ENCODE peak calls at places on chromosomes 11 and 22, in four cellular contexts. B, U, C and F are unnamed samples.

GRCh38 chr22:24180316-24181087 is 785 bp upstream of the SUSD2 start:
- DNase-seq in B (no peak), U (peak), C (no peak), F (no peak)

GRCh38 chr22:27029584-27030130 is 372.3 kb downstream of the MIAT start:
- DNase-seq in B (no peak), U (no peak), C (no peak), F (no peak)

GRCh38 chr22:22068025-22068424 is 85.4 kb upstream of the TOP3B start:
- DNase-seq in B (no peak), U (no peak), C (no peak), F (no peak)

GRCh38 chr11:6611092-6612007 is 666 bp downstream of the TAF10 start:
- DNase-seq in B (peak), U (peak), C (peak), F (peak)

GRCh38 chr11:78567209-78567608 is 7.5 kb downstream of the NARS2 start:
- DNase-seq in B (no peak), U (no peak), C (peak), F (peak)

GRCh38 chr11:8025816-8026215 is 38.7 kb downstream of the EIF3F start:
- DNase-seq in B (no peak), U (no peak), C (peak), F (peak)

GRCh38 chr11:31026315-31026714 is 343.2 kb downstream of the DCDC1 start:
- DNase-seq in B (no peak), U (no peak), C (no peak), F (no peak)

GRCh38 chr22:25407859-25408229 is 156.6 kb upstream of the GRK3 start:
- DNase-seq in B (no peak), U (no peak), C (no peak), F (no peak)

GRCh38 chr22:30420401-30421178 is 5.0 kb upstream of the MTFP1 start:
- DNase-seq in B (no peak), U (no peak), C (peak), F (peak)

GRCh38 chr22:49208768-49209252 is 618.9 kb downstream of the BRD1 start:
- DNase-seq in B (no peak), U (peak), C (no peak), F (no peak)

GRCh38 chr11:118607401-118608267 is at the start of gene PHLDB1:
- DNase-seq in B (peak), U (peak), C (peak), F (peak)

GRCh38 chr11:69293819-69294505 is at the start of gene MYEOV:
- DNase-seq in B (no peak), U (peak), C (peak), F (peak)

GRCh38 chr11:123511037-123511870 is 81.2 kb downstream of the GRAMD1B start:
- DNase-seq in B (peak), U (peak), C (peak), F (peak)

GRCh38 chr22:30262917-30263741 is 3.5 kb downstream of the OSM start:
- DNase-seq in B (peak), U (peak), C (peak), F (peak)

GRCh38 chr11:8531312-8531711 is 62.7 kb downstream of the STK33 start:
- DNase-seq in B (no peak), U (no peak), C (no peak), F (no peak)

GRCh38 chr22:44326549-44326881 is 13.8 kb upstream of the SHISAL1 start:
- DNase-seq in B (no peak), U (no peak), C (no peak), F (no peak)

GRCh38 chr22:44329179-44329796 is 16.5 kb upstream of the SHISAL1 start:
- DNase-seq in B (no peak), U (no peak), C (no peak), F (no peak)

GRCh38 chr22:44328762-44329161 is 16.0 kb upstream of the SHISAL1 start:
- DNase-seq in B (no peak), U (no peak), C (no peak), F (no peak)

GRCh38 chr22:44328326-44328725 is 15.6 kb upstream of the SHISAL1 start:
- DNase-seq in B (no peak), U (no peak), C (no peak), F (no peak)

DNA sequence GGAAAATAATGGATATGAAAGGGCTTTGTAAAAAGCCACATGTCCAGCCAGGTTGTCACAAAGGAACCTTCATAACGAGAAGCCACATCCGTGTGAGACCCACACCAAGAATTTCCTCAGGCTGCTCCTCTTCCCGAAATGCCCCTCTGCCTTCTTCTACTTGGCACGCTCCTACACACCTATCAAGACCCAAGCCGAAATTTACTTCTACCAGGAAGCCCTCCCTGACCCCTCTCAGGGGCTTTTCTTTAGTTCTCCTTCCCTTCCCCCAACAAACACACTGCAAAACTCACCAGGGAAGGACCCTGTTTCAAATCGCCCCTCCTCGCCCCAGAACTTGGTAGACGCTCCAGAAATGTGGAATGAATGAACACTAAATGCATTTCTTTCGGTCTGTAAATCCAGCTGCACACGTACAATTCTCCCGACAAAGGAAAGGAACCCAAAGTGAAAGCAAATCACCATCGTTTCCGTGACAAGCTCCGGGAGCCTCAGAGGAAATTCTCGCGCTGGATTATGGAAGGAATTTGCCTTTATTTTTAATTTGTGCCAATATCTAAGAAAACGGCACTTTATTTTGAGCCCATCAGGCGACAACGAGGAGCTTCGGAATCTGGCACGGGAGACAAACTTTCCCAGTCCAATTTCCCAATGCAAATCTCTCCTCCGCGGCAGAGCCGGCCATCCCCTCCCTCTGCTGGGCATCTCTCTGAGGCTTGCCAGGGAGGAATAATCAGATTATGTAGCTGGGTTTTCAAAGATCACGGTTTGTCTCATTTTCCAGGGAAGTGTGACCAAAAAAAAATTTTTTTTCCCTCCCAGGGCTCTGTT is 13.2 kb upstream of the SHISAL1 start:
- DNase-seq in B (no peak), U (no peak), C (peak), F (peak)
- TF ChIP-seq CTCF in B (no peak), U (no peak), C (peak), F (peak)

GRCh38 chr11:73760066-73760679 is 701 bp downstream of the RAB6A start:
- DNase-seq in B (peak), U (peak), C (peak), F (peak)

GRCh38 chr11:73757598-73757997 is 3.3 kb downstream of the RAB6A start:
- DNase-seq in B (no peak), U (no peak), C (no peak), F (no peak)

GRCh38 chr11:73759520-73760065 is 1.3 kb downstream of the RAB6A start:
- DNase-seq in B (no peak), U (no peak), C (peak), F (peak)

GRCh38 chr11:73760680-73761402 is at the start of gene RAB6A:
- DNase-seq in B (peak), U (peak), C (peak), F (peak)

DNA sequence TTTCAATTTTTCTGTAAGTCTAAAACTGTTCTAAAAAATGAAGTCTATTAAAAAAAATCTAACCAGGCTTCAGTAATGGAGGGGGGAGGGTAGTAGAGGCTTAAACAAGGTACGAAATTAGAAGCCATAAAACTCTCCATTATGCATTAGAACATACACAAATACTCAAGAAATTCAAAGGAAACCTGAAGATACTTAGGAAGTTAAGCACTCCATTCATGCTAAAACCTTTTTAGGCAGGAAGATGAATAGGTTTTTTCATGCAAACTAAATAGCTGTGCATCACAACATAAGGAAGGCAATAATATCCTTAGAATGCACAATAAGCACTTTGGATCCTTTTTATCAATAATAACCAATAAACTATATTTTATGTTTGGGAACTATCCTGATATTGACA is 2.4 kb downstream of the RAB6A start:
- DNase-seq in B (no peak), U (no peak), C (no peak), F (no peak)
- H3K4me3 ChIP-seq in B (no peak), U (no peak), C (peak), F (peak)

DNA sequence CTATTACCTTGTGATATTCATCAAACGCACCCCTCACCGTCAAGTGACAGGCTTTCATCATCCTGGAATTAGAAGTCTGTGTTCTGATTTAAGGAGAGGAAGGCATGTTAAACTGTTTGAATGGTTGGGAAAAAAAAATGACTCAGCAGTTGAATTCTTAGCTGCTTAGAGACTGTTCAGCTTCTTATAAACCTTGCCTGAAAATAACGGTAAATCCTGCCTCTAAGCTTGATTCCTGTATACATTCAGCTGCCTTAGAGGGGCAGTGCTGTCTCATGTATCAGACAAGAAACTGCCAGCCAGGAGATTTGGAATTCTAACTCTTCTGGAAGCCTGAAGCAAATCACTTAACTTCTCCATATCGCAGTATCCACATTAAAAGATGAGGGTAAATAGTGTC is 437.4 kb downstream of the JRKL start:
- DNase-seq in B (peak), U (no peak), C (peak), F (peak)
- TF ChIP-seq CTCF in B (no peak), U (no peak), C (no peak), F (no peak)

GRCh38 chr11:725624-726202 is 19.7 kb downstream of the EPS8L2 start:
- DNase-seq in B (no peak), U (peak), C (no peak), F (no peak)
- H3K4me3 ChIP-seq in B (no peak), U (no peak), C (no peak), F (no peak)

DNA sequence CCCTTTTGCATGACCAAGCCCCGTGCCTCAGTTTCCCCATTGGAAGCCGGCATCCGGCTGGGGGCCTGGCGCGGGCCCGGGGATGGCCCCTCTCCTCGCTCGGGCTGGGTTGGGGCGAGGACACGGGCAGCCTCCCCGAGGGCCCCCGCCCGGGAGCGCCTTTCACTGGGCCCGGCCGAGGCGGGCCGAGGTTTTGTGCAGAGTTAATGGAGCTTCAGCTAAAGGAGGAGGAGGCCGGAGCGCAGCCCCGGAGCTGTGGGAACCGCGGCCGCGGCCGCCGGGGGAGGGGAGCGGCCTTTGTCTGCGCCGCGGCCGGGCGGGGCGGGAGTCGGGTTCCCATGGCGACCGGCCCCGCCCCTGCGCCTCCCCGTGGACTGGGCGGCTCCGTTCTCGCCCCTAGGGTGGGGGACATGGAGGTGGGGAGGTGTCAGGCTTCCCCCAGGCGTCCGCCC is 1.4 kb upstream of the MAPK11 start:
- DNase-seq in B (peak), U (peak), C (peak), F (peak)
- TF ChIP-seq CTCF in B (no peak), U (no peak), C (no peak), F (peak)

GRCh38 chr11:134508219-134508990 is 96.4 kb upstream of the B3GAT1 start:
- DNase-seq in B (no peak), U (peak), C (no peak), F (no peak)

GRCh38 chr11:134510641-134511040 is 98.6 kb upstream of the B3GAT1 start:
- DNase-seq in B (no peak), U (peak), C (no peak), F (no peak)

GRCh38 chr11:134510171-134510570 is 98.1 kb upstream of the B3GAT1 start:
- DNase-seq in B (no peak), U (peak), C (no peak), F (no peak)

GRCh38 chr11:134511255-134511654 is 99.2 kb upstream of the B3GAT1 start:
- DNase-seq in B (peak), U (no peak), C (no peak), F (no peak)

DNA sequence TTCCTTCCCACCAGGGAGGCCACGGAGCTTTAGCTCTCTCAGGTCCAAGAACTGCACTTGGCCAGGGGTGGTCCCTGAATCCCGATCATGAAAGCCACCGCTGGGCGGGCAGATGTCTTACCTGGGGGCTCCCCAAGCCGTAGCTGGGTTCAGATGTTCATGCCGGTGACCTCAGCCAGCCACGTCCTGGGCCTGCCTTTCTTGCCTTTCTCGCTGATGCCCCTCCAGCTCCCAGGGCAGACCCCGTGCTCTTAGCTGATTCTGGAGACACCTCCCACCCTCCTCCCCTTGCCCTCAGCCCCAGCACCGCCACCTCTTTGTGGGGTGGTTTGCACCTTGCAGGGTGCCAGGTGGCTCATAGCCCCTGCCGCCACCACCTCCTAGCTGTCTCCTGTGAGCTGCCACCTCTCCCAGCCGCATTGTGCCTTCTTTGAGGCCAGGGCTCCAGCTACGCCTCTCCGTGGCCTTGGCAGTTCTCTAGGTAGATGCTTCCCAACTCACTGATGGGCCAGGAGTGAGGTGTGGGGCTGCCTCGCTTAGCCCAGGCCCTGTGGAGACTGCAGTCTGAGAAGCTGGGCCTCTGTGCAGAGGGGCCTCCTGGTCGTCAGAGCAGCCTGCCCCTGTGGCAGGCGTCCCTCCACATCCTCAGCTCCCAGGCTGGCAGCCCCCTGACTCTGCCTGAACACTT is 97.5 kb upstream of the B3GAT1 start:
- DNase-seq in B (no peak), U (peak), C (no peak), F (no peak)
- H3K4me3 ChIP-seq in B (no peak), U (no peak), C (no peak), F (no peak)

GRCh38 chr11:15114501-15115475 is at the start of gene INSC:
- DNase-seq in B (no peak), U (no peak), C (peak), F (no peak)
- TF ChIP-seq CTCF in B (no peak), U (no peak), C (no peak), F (no peak)

GRCh38 chr22:36156119-36156514 is 4.4 kb downstream of the APOL3 start:
- DNase-seq in B (no peak), U (no peak), C (no peak), F (no peak)
- H3K4me3 ChIP-seq in B (no peak), U (no peak), C (peak), F (no peak)

GRCh38 chr11:16194566-16194965 is 161.8 kb downstream of the SOX6 start:
- DNase-seq in B (peak), U (no peak), C (peak), F (peak)

GRCh38 chr11:16195659-16196058 is 160.7 kb downstream of the SOX6 start:
- DNase-seq in B (no peak), U (no peak), C (peak), F (peak)

GRCh38 chr11:16191852-16192240 is 164.5 kb downstream of the SOX6 start:
- DNase-seq in B (peak), U (no peak), C (no peak), F (no peak)

GRCh38 chr11:16193897-16194381 is 162.4 kb downstream of the SOX6 start:
- DNase-seq in B (no peak), U (no peak), C (peak), F (no peak)

DNA sequence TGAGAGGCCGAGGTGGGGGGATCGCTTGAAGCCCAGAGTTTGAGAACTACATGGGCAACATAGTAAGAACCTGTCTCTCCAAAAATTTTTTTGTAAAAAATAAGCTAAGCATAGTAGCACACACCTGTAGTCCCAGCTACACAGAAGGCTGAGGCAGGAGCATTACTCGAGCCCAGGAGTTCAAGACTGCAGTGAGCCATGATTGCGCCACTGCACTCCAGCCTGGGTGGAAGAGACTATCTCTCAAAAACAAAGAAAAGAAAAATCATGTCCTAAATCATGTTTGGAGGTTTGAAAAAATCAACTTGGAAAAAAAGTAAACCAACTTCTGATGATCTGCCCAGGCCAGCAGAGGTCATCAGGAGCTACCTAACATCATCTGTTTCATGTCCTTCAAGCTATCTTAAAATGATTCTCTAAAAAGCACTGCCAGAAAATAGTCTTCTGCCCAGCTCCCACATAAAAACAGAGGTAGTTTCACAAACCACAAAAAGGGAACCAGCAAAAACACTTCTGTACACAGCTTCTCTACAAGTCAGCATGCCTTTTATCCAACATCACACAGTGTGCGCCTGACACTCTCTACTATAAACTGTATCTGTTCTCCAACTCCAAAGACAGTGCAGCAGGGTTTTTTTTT is 165.0 kb downstream of the SOX6 start:
- DNase-seq in B (peak), U (no peak), C (no peak), F (no peak)
- TF ChIP-seq CTCF in B (no peak), U (no peak), C (no peak), F (no peak)

DNA sequence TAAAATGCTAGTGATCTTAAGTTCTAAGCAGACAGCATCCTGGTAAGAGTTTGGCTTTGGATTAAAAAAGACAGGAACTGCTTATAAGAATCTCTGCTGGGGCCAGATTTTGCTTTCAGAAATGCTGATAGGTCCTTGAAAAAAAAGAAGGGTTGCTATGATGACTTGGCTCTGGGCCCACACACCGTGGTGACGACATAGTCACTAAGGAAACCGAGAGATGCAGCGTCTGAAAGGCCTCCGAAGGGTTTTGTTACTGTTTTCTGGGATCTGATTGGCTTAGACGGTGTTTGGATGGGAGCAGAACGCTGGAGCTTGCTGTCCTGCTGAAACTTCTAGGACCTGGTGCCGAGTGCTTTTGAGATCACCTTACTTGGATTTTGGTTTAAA is 8.4 kb downstream of the FAM118A start:
- DNase-seq in B (peak), U (peak), C (peak), F (peak)
- H3K4me3 ChIP-seq in B (no peak), U (no peak), C (no peak), F (no peak)